ENCODE peak calls at places on chromosomes 5 and 9, in nine cellular contexts. One of them, this sample, is unnamed.

GRCh38 chr5:132493821-132494220 is 3.2 kb upstream of the IRF1 start:
- DNase-seq in AG08396: no peak
- DNase-seq in HepG2: no peak
- DNase-seq in effector memory CD8-positive, alpha-beta T cell: no peak
- DNase-seq in foreskin fibroblast: no peak
- DNase-seq in GM12891: no peak
- DNase-seq in HCEC 1CT: no peak
- DNase-seq in OCI-LY7: no peak
- DNase-seq in fibroblast of lung: no peak
- DNase-seq in this sample: no peak

GRCh38 chr9:130537346-130538050 is 41.9 kb upstream of the FUBP3 start:
- DNase-seq in OCI-LY7: no peak
- DNase-seq in fibroblast of lung: peak
- DNase-seq in HepG2: no peak
- DNase-seq in AG08396: no peak
- DNase-seq in GM12891: no peak
- DNase-seq in effector memory CD8-positive, alpha-beta T cell: no peak
- DNase-seq in HCEC 1CT: no peak
- DNase-seq in foreskin fibroblast: peak
- DNase-seq in this sample: no peak

GRCh38 chr5:14547660-14548059 is 33.9 kb upstream of the OTULINL start:
- DNase-seq in GM12891: no peak
- DNase-seq in HepG2: no peak
- DNase-seq in HCEC 1CT: no peak
- DNase-seq in fibroblast of lung: no peak
- DNase-seq in foreskin fibroblast: no peak
- DNase-seq in effector memory CD8-positive, alpha-beta T cell: no peak
- DNase-seq in OCI-LY7: no peak
- DNase-seq in AG08396: no peak
- DNase-seq in this sample: no peak

GRCh38 chr9:77907581-77907980 is 124.0 kb downstream of the GNAQ start:
- DNase-seq in OCI-LY7: no peak
- DNase-seq in fibroblast of lung: peak
- DNase-seq in HepG2: no peak
- DNase-seq in AG08396: no peak
- DNase-seq in HCEC 1CT: peak
- DNase-seq in GM12891: no peak
- DNase-seq in foreskin fibroblast: no peak
- DNase-seq in effector memory CD8-positive, alpha-beta T cell: no peak
- DNase-seq in this sample: no peak

GRCh38 chr5:151036556-151036955 is 16.2 kb downstream of the GPX3 start:
- DNase-seq in GM12891: no peak
- DNase-seq in fibroblast of lung: no peak
- DNase-seq in foreskin fibroblast: no peak
- DNase-seq in HepG2: no peak
- DNase-seq in HCEC 1CT: no peak
- DNase-seq in effector memory CD8-positive, alpha-beta T cell: no peak
- DNase-seq in OCI-LY7: no peak
- DNase-seq in AG08396: no peak
- DNase-seq in this sample: no peak

GRCh38 chr9:35748858-35749514 is at the start of the genes GBA2 and RGP1:
- DNase-seq in effector memory CD8-positive, alpha-beta T cell: peak
- DNase-seq in fibroblast of lung: peak
- DNase-seq in HCEC 1CT: peak
- DNase-seq in AG08396: peak
- DNase-seq in GM12891: peak
- DNase-seq in OCI-LY7: peak
- DNase-seq in foreskin fibroblast: peak
- DNase-seq in HepG2: peak
- DNase-seq in this sample: peak

GRCh38 chr9:37679649-37680402 is 29.1 kb downstream of the FRMPD1 start:
- DNase-seq in OCI-LY7: no peak
- DNase-seq in HepG2: no peak
- DNase-seq in effector memory CD8-positive, alpha-beta T cell: no peak
- DNase-seq in GM12891: no peak
- DNase-seq in foreskin fibroblast: no peak
- DNase-seq in HCEC 1CT: no peak
- DNase-seq in fibroblast of lung: no peak
- DNase-seq in AG08396: no peak
- DNase-seq in this sample: no peak

GRCh38 chr9:96646081-96646991 is 8.8 kb downstream of the PRXL2C start:
- DNase-seq in fibroblast of lung: peak
- DNase-seq in GM12891: no peak
- DNase-seq in HepG2: no peak
- DNase-seq in HCEC 1CT: peak
- DNase-seq in AG08396: peak
- DNase-seq in OCI-LY7: no peak
- DNase-seq in foreskin fibroblast: peak
- DNase-seq in effector memory CD8-positive, alpha-beta T cell: no peak
- DNase-seq in this sample: peak

GRCh38 chr5:132506094-132506692 is 15.6 kb upstream of the IRF1 start:
- DNase-seq in fibroblast of lung: peak
- DNase-seq in HCEC 1CT: peak
- DNase-seq in OCI-LY7: peak
- DNase-seq in foreskin fibroblast: peak
- DNase-seq in AG08396: peak
- DNase-seq in HepG2: peak
- DNase-seq in effector memory CD8-positive, alpha-beta T cell: no peak
- DNase-seq in GM12891: no peak
- DNase-seq in this sample: no peak

GRCh38 chr9:21357479-21358290 is 7.0 kb upstream of the IFNA6 start:
- DNase-seq in AG08396: no peak
- DNase-seq in foreskin fibroblast: no peak
- DNase-seq in HCEC 1CT: no peak
- DNase-seq in fibroblast of lung: peak
- DNase-seq in HepG2: no peak
- DNase-seq in OCI-LY7: no peak
- DNase-seq in GM12891: no peak
- DNase-seq in effector memory CD8-positive, alpha-beta T cell: no peak
- DNase-seq in this sample: no peak

GRCh38 chr5:58699762-58700118 is 116.9 kb downstream of the RAB3C start:
- DNase-seq in HCEC 1CT: no peak
- DNase-seq in HepG2: no peak
- DNase-seq in fibroblast of lung: no peak
- DNase-seq in OCI-LY7: no peak
- DNase-seq in foreskin fibroblast: no peak
- DNase-seq in AG08396: no peak
- DNase-seq in effector memory CD8-positive, alpha-beta T cell: no peak
- DNase-seq in GM12891: no peak
- DNase-seq in this sample: no peak

GRCh38 chr9:20593551-20593950 is 28.7 kb downstream of the MLLT3 start:
- DNase-seq in effector memory CD8-positive, alpha-beta T cell: no peak
- DNase-seq in HepG2: no peak
- DNase-seq in AG08396: no peak
- DNase-seq in HCEC 1CT: peak
- DNase-seq in GM12891: no peak
- DNase-seq in fibroblast of lung: peak
- DNase-seq in foreskin fibroblast: peak
- DNase-seq in OCI-LY7: no peak
- DNase-seq in this sample: no peak

GRCh38 chr9:36551129-36551528 is 21.6 kb upstream of the MELK start:
- DNase-seq in AG08396: no peak
- DNase-seq in HepG2: no peak
- DNase-seq in effector memory CD8-positive, alpha-beta T cell: no peak
- DNase-seq in GM12891: no peak
- DNase-seq in foreskin fibroblast: no peak
- DNase-seq in OCI-LY7: no peak
- DNase-seq in fibroblast of lung: peak
- DNase-seq in HCEC 1CT: no peak
- DNase-seq in this sample: no peak

GRCh38 chr5:125679522-125679921 is 743.7 kb upstream of the GRAMD2B start:
- DNase-seq in foreskin fibroblast: no peak
- DNase-seq in HepG2: peak
- DNase-seq in fibroblast of lung: no peak
- DNase-seq in HCEC 1CT: no peak
- DNase-seq in AG08396: no peak
- DNase-seq in GM12891: no peak
- DNase-seq in effector memory CD8-positive, alpha-beta T cell: no peak
- DNase-seq in OCI-LY7: no peak
- DNase-seq in this sample: no peak

GRCh38 chr9:129109952-129110739 is 447 bp downstream of the CRAT start:
- DNase-seq in HCEC 1CT: peak
- DNase-seq in effector memory CD8-positive, alpha-beta T cell: peak
- DNase-seq in fibroblast of lung: no peak
- DNase-seq in OCI-LY7: peak
- DNase-seq in GM12891: no peak
- DNase-seq in HepG2: peak
- DNase-seq in foreskin fibroblast: peak
- DNase-seq in AG08396: peak
- DNase-seq in this sample: peak

GRCh38 chr5:178205010-178205748 is 846 bp downstream of the HNRNPAB start:
- DNase-seq in foreskin fibroblast: peak
- DNase-seq in GM12891: peak
- DNase-seq in OCI-LY7: peak
- DNase-seq in HCEC 1CT: peak
- DNase-seq in fibroblast of lung: peak
- DNase-seq in AG08396: peak
- DNase-seq in HepG2: peak
- DNase-seq in effector memory CD8-positive, alpha-beta T cell: peak
- DNase-seq in this sample: peak

GRCh38 chr5:142587354-142587965 is 98.4 kb downstream of the FGF1 start:
- DNase-seq in GM12891: no peak
- DNase-seq in fibroblast of lung: peak
- DNase-seq in foreskin fibroblast: no peak
- DNase-seq in HCEC 1CT: peak
- DNase-seq in AG08396: no peak
- DNase-seq in HepG2: peak
- DNase-seq in effector memory CD8-positive, alpha-beta T cell: no peak
- DNase-seq in OCI-LY7: peak
- DNase-seq in this sample: peak

GRCh38 chr9:7780261-7780988 is 19.2 kb downstream of the DMAC1 start:
- DNase-seq in HepG2: no peak
- DNase-seq in HCEC 1CT: peak
- DNase-seq in fibroblast of lung: peak
- DNase-seq in GM12891: no peak
- DNase-seq in effector memory CD8-positive, alpha-beta T cell: no peak
- DNase-seq in OCI-LY7: no peak
- DNase-seq in AG08396: peak
- DNase-seq in foreskin fibroblast: peak
- DNase-seq in this sample: no peak

GRCh38 chr5:141771031-141771430 is 89.0 kb upstream of the ARAP3 start:
- DNase-seq in OCI-LY7: no peak
- DNase-seq in foreskin fibroblast: no peak
- DNase-seq in effector memory CD8-positive, alpha-beta T cell: no peak
- DNase-seq in HCEC 1CT: no peak
- DNase-seq in fibroblast of lung: peak
- DNase-seq in GM12891: no peak
- DNase-seq in AG08396: peak
- DNase-seq in HepG2: no peak
- DNase-seq in this sample: no peak

This sample was measured in lower leg skin.